ENCODE peak calls at places on chromosomes 1 and 21, in seven cellular contexts. Y is K562, F is H1, W is HCT116, B is HepG2, K is SK-N-SH, A is GM12878. D is an unnamed sample.

GRCh38 chr1:97013904-97014303 is 292.3 kb downstream of the PTBP2 start:
- DNase-seq in W (no peak), B (no peak), K (no peak), Y (no peak), F (no peak), A (no peak), D (no peak)

GRCh38 chr1:214662386-214662785 is 59.4 kb downstream of the CENPF start:
- DNase-seq in F (no peak), W (no peak), B (no peak), A (no peak), K (no peak), Y (no peak), D (no peak)

GRCh38 chr1:151801310-151801820 is 3.9 kb downstream of the LINGO4 start:
- DNase-seq in Y (no peak), B (no peak), K (no peak), A (no peak), F (no peak), W (no peak), D (no peak)

GRCh38 chr1:199243423-199244061 is 604.7 kb downstream of the PTPRC start:
- DNase-seq in W (peak; percentile 48), Y (no peak), F (peak; percentile 90), K (peak; percentile 32), B (peak; percentile 1), A (peak; percentile 67), D (peak; percentile 23)

GRCh38 chr1:176605151-176605550 is 142.2 kb downstream of the PAPPA2 start:
- DNase-seq in K (no peak), Y (no peak), W (no peak), B (no peak), A (no peak), F (no peak), D (no peak)

GRCh38 chr1:36155560-36156328 is at the start of gene MAP7D1:
- DNase-seq in K (peak; percentile 94), F (peak; percentile 93), Y (peak; percentile 94), A (no peak), W (no peak), B (peak; percentile 57), D (peak; percentile 81)

GRCh38 chr1:26156285-26157038 is 2.4 kb upstream of the FAM110D start:
- DNase-seq in A (no peak), B (no peak), F (peak; percentile 76), W (no peak), Y (peak; percentile 36), K (peak; percentile 90), D (peak; percentile 28)

GRCh38 chr1:67618285-67619018 is 66.5 kb upstream of the GADD45A start:
- DNase-seq in B (no peak), K (no peak), Y (no peak), F (peak; percentile 22), A (no peak), W (no peak), D (peak; percentile 3)

GRCh38 chr1:44947060-44947773 is 39.2 kb downstream of the EIF2B3 start:
- DNase-seq in A (no peak), W (no peak), F (no peak), Y (no peak), B (no peak), K (peak; percentile 70), D (no peak)

GRCh38 chr1:8395433-8395866 is 77.5 kb downstream of the SLC45A1 start:
- DNase-seq in F (no peak), K (no peak), W (no peak), B (no peak), A (peak; percentile 51), Y (no peak), D (no peak)

GRCh38 chr21:27802816-27803475 is 836.1 kb upstream of the ADAMTS5 start:
- DNase-seq in W (no peak), F (peak; percentile 66), A (no peak), K (peak; percentile 27), B (no peak), Y (peak; percentile 36), D (peak; percentile 67)

GRCh38 chr1:40307186-40307585 is 9.9 kb downstream of the COL9A2 start:
- DNase-seq in W (no peak), A (no peak), B (no peak), Y (no peak), F (no peak), K (no peak), D (no peak)

GRCh38 chr1:159163609-159164008 is 7.8 kb upstream of the CADM3 start:
- DNase-seq in F (no peak), A (no peak), B (no peak), W (no peak), K (no peak), Y (no peak), D (no peak)

DNA sequence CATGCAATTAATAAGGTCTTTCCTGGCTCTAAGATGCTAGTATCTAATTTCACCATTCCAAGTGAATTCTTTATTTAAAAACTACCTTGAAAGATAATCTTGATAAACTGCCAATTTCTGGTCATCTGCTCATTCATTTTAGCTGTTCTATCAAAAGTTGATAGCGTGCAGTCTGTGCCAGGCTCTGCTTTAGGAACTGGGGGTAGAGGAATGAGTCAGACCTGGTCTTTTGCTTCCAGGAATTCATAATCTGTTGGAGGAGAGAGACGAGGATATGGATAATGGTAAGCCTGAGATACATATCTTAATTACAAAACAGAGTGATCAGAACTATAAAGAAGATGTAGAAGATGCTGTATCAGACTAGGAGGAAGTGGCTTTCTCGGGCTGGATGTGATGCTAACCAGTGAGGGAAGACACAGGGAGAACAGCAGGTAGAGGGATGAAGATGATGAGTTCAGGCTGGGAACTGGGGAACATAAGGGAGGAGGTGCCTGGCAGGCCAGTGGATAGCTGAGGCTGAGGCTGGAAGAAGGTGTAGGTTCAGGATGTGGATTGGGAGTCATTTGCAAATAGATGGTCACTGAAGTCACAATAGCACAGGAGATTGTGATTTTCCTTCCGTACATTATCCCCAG is 12.3 kb upstream of the PHC2 start:
- DNase-seq in F (no peak), A (no peak), W (no peak), B (no peak), Y (no peak), K (no peak), D (no peak)
- TF ChIP-seq JUND in F (no peak), A (no peak), W (no peak), B (no peak), Y (no peak), K (peak; percentile 80), D (no peak)

GRCh38 chr1:109969430-109969829 is 15.1 kb upstream of the AHCYL1 start:
- DNase-seq in A (no peak), K (no peak), Y (no peak), W (no peak), B (no peak), F (no peak), D (no peak)

GRCh38 chr1:109975718-109976117 is 8.8 kb upstream of the AHCYL1 start:
- DNase-seq in Y (no peak), A (no peak), W (no peak), K (no peak), F (no peak), B (peak; percentile 18), D (no peak)

GRCh38 chr1:109971559-109971958 is 13.0 kb upstream of the AHCYL1 start:
- DNase-seq in W (no peak), F (no peak), Y (no peak), B (no peak), A (no peak), K (no peak), D (no peak)

DNA sequence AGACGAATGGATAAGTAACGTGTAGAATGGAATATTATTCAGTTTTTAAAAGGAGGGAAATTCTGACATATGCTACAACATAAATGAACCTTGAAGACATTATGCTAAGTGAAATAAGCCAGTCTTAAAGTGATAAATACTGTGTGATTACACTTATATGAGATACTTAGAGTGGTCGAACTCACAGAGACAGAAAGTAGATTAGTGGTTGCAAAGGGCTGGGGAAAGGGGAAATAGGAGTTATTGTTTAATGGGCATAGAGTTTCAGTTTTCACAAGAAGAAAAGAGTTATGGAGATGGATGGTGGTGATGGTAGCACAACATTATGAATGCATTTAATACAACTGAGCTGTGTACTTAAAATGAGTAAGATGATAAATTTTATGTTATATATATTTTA is 14.7 kb upstream of the AHCYL1 start:
- DNase-seq in A (no peak), B (no peak), F (no peak), Y (no peak), K (no peak), W (no peak), D (no peak)
- TF ChIP-seq JUND in A (no peak), B (no peak), F (no peak), Y (no peak), K (no peak), W (no peak), D (no peak)

GRCh38 chr1:31261916-31262315 is 22.2 kb upstream of the NKAIN1 start:
- DNase-seq in A (no peak), F (no peak), B (no peak), Y (no peak), K (no peak), W (no peak), D (no peak)

GRCh38 chr1:31272369-31272768 is 24.2 kb downstream of the SNRNP40 start:
- DNase-seq in W (no peak), A (no peak), F (no peak), K (no peak), B (no peak), Y (no peak), D (no peak)

GRCh38 chr1:31264790-31265386 is 25.2 kb upstream of the NKAIN1 start:
- DNase-seq in B (no peak), F (no peak), W (no peak), K (no peak), Y (no peak), A (no peak), D (no peak)

GRCh38 chr1:31263408-31263807 is 23.7 kb upstream of the NKAIN1 start:
- DNase-seq in B (no peak), A (no peak), F (no peak), K (no peak), Y (no peak), W (no peak), D (no peak)

GRCh38 chr1:31266547-31266946 is 26.9 kb upstream of the NKAIN1 start:
- DNase-seq in F (no peak), Y (no peak), B (no peak), W (no peak), K (no peak), A (no peak), D (no peak)
- TF ChIP-seq JUND in F (no peak), Y (no peak), B (no peak), W (no peak), K (no peak), A (no peak), D (no peak)

GRCh38 chr1:59223943-59224639 is 72.8 kb upstream of the FGGY start:
- DNase-seq in Y (no peak), A (no peak), F (no peak), B (no peak), W (no peak), K (no peak), D (no peak)
- TF ChIP-seq JUND in Y (no peak), A (no peak), F (no peak), B (no peak), W (no peak), K (no peak), D (no peak)

GRCh38 chr21:34018185-34018584 is 55.2 kb upstream of the MRPS6 start:
- DNase-seq in K (no peak), W (no peak), A (no peak), B (no peak), F (no peak), Y (no peak), D (no peak)
- TF ChIP-seq JUND in K (no peak), W (no peak), A (no peak), B (no peak), F (no peak), Y (no peak), D (no peak)

GRCh38 chr1:231016966-231017365 is 23.1 kb downstream of the FAM89A start:
- DNase-seq in A (no peak), F (no peak), W (no peak), K (no peak), B (no peak), Y (no peak), D (no peak)
- TF ChIP-seq JUND in A (no peak), F (no peak), W (no peak), K (no peak), B (no peak), Y (no peak), D (no peak)

GRCh38 chr21:43973634-43973955 is 38.5 kb upstream of the TRAPPC10 start:
- DNase-seq in A (no peak), B (no peak), K (no peak), F (no peak), W (no peak), Y (no peak), D (no peak)
- TF ChIP-seq JUND in A (no peak), B (no peak), K (no peak), F (no peak), W (no peak), Y (no peak), D (no peak)

D was measured in T47D.